ENCODE peak calls at places on chromosomes 16 and 17, in four cellular contexts. One of them, this sample, is unnamed.

GRCh38 chr17:56358651-56359050 is 205.4 kb downstream of the ANKFN1 start:
- DNase-seq in kidney tubule cell: no peak
- DNase-seq in smooth muscle cell of the brain vasculature: no peak
- DNase-seq in natural killer cell treated with Interleukin-12 subunit alpha and Interleukin-12 subunit beta and Interleukin-15 and Interleukin-18, amount 100 ng/mL, for 72 hours: no peak
- DNase-seq in this sample: no peak

GRCh38 chr16:87233928-87234327 is 83.3 kb downstream of the C16orf95 start:
- DNase-seq in smooth muscle cell of the brain vasculature: no peak
- DNase-seq in kidney tubule cell: no peak
- DNase-seq in natural killer cell treated with Interleukin-12 subunit alpha and Interleukin-12 subunit beta and Interleukin-15 and Interleukin-18, amount 100 ng/mL, for 72 hours: no peak
- DNase-seq in this sample: peak

GRCh38 chr17:58352843-58353719 is 1.1 kb upstream of the SUPT4H1 start:
- DNase-seq in natural killer cell treated with Interleukin-12 subunit alpha and Interleukin-12 subunit beta and Interleukin-15 and Interleukin-18, amount 100 ng/mL, for 72 hours: no peak
- DNase-seq in smooth muscle cell of the brain vasculature: no peak
- DNase-seq in kidney tubule cell: peak
- DNase-seq in this sample: no peak

GRCh38 chr17:68738044-68738443 is 136.9 kb upstream of the FAM20A start:
- DNase-seq in smooth muscle cell of the brain vasculature: no peak
- DNase-seq in natural killer cell treated with Interleukin-12 subunit alpha and Interleukin-12 subunit beta and Interleukin-15 and Interleukin-18, amount 100 ng/mL, for 72 hours: no peak
- DNase-seq in kidney tubule cell: no peak
- DNase-seq in this sample: no peak

GRCh38 chr16:85663891-85664321 is 24.8 kb downstream of the GINS2 start:
- DNase-seq in smooth muscle cell of the brain vasculature: no peak
- DNase-seq in natural killer cell treated with Interleukin-12 subunit alpha and Interleukin-12 subunit beta and Interleukin-15 and Interleukin-18, amount 100 ng/mL, for 72 hours: no peak
- DNase-seq in kidney tubule cell: no peak
- DNase-seq in this sample: no peak

GRCh38 chr17:79131701-79132100 is 57.1 kb downstream of the ENGASE start:
- DNase-seq in natural killer cell treated with Interleukin-12 subunit alpha and Interleukin-12 subunit beta and Interleukin-15 and Interleukin-18, amount 100 ng/mL, for 72 hours: no peak
- DNase-seq in kidney tubule cell: no peak
- DNase-seq in smooth muscle cell of the brain vasculature: no peak
- DNase-seq in this sample: no peak

GRCh38 chr17:5793899-5794298 is 209.6 kb upstream of the NLRP1 start:
- DNase-seq in smooth muscle cell of the brain vasculature: no peak
- DNase-seq in kidney tubule cell: peak
- DNase-seq in natural killer cell treated with Interleukin-12 subunit alpha and Interleukin-12 subunit beta and Interleukin-15 and Interleukin-18, amount 100 ng/mL, for 72 hours: no peak
- DNase-seq in this sample: peak

GRCh38 chr17:20206591-20206990 is 197.4 kb downstream of the SPECC1 start:
- DNase-seq in smooth muscle cell of the brain vasculature: no peak
- DNase-seq in kidney tubule cell: peak
- DNase-seq in natural killer cell treated with Interleukin-12 subunit alpha and Interleukin-12 subunit beta and Interleukin-15 and Interleukin-18, amount 100 ng/mL, for 72 hours: no peak
- DNase-seq in this sample: peak

GRCh38 chr17:76405967-76406647 is 21.7 kb downstream of the SPHK1 start:
- DNase-seq in kidney tubule cell: no peak
- DNase-seq in natural killer cell treated with Interleukin-12 subunit alpha and Interleukin-12 subunit beta and Interleukin-15 and Interleukin-18, amount 100 ng/mL, for 72 hours: no peak
- DNase-seq in smooth muscle cell of the brain vasculature: no peak
- DNase-seq in this sample: no peak

GRCh38 chr17:49260011-49260921 is 29.7 kb upstream of the PHOSPHO1 start:
- DNase-seq in smooth muscle cell of the brain vasculature: peak
- DNase-seq in kidney tubule cell: peak
- DNase-seq in natural killer cell treated with Interleukin-12 subunit alpha and Interleukin-12 subunit beta and Interleukin-15 and Interleukin-18, amount 100 ng/mL, for 72 hours: peak
- DNase-seq in this sample: peak

GRCh38 chr17:30323262-30323894 is 10.5 kb downstream of the TMIGD1 start:
- DNase-seq in kidney tubule cell: peak
- DNase-seq in smooth muscle cell of the brain vasculature: no peak
- DNase-seq in natural killer cell treated with Interleukin-12 subunit alpha and Interleukin-12 subunit beta and Interleukin-15 and Interleukin-18, amount 100 ng/mL, for 72 hours: no peak
- DNase-seq in this sample: peak

GRCh38 chr17:37764383-37764782 is 19.5 kb upstream of the HNF1B start:
- DNase-seq in natural killer cell treated with Interleukin-12 subunit alpha and Interleukin-12 subunit beta and Interleukin-15 and Interleukin-18, amount 100 ng/mL, for 72 hours: no peak
- DNase-seq in kidney tubule cell: no peak
- DNase-seq in smooth muscle cell of the brain vasculature: no peak
- DNase-seq in this sample: no peak

GRCh38 chr16:85350973-85351372 is 238.7 kb upstream of the CIBAR2 start:
- DNase-seq in smooth muscle cell of the brain vasculature: peak
- DNase-seq in natural killer cell treated with Interleukin-12 subunit alpha and Interleukin-12 subunit beta and Interleukin-15 and Interleukin-18, amount 100 ng/mL, for 72 hours: no peak
- DNase-seq in kidney tubule cell: peak
- DNase-seq in this sample: peak

GRCh38 chr17:82821554-82821953 is 18.3 kb downstream of the ZNF750 start:
- DNase-seq in smooth muscle cell of the brain vasculature: no peak
- DNase-seq in natural killer cell treated with Interleukin-12 subunit alpha and Interleukin-12 subunit beta and Interleukin-15 and Interleukin-18, amount 100 ng/mL, for 72 hours: no peak
- DNase-seq in kidney tubule cell: no peak
- DNase-seq in this sample: no peak

GRCh38 chr16:80824623-80825364 is 20.4 kb upstream of the CDYL2 start:
- DNase-seq in kidney tubule cell: peak
- DNase-seq in natural killer cell treated with Interleukin-12 subunit alpha and Interleukin-12 subunit beta and Interleukin-15 and Interleukin-18, amount 100 ng/mL, for 72 hours: no peak
- DNase-seq in smooth muscle cell of the brain vasculature: peak
- DNase-seq in this sample: peak

GRCh38 chr17:64384253-64385186 is 6.1 kb downstream of the PECAM1 start:
- DNase-seq in natural killer cell treated with Interleukin-12 subunit alpha and Interleukin-12 subunit beta and Interleukin-15 and Interleukin-18, amount 100 ng/mL, for 72 hours: no peak
- DNase-seq in smooth muscle cell of the brain vasculature: peak
- DNase-seq in kidney tubule cell: peak
- DNase-seq in this sample: peak

GRCh38 chr17:28963841-28964240 is 12.5 kb upstream of the PHF12 start:
- DNase-seq in kidney tubule cell: no peak
- DNase-seq in smooth muscle cell of the brain vasculature: no peak
- DNase-seq in natural killer cell treated with Interleukin-12 subunit alpha and Interleukin-12 subunit beta and Interleukin-15 and Interleukin-18, amount 100 ng/mL, for 72 hours: no peak
- DNase-seq in this sample: no peak

GRCh38 chr17:49890077-49890821 is 42.4 kb upstream of the TAC4 start:
- DNase-seq in kidney tubule cell: no peak
- DNase-seq in smooth muscle cell of the brain vasculature: no peak
- DNase-seq in natural killer cell treated with Interleukin-12 subunit alpha and Interleukin-12 subunit beta and Interleukin-15 and Interleukin-18, amount 100 ng/mL, for 72 hours: no peak
- DNase-seq in this sample: no peak

GRCh38 chr17:16977932-16978331 is 6.0 kb upstream of the TNFRSF13B start:
- DNase-seq in kidney tubule cell: peak
- DNase-seq in natural killer cell treated with Interleukin-12 subunit alpha and Interleukin-12 subunit beta and Interleukin-15 and Interleukin-18, amount 100 ng/mL, for 72 hours: no peak
- DNase-seq in smooth muscle cell of the brain vasculature: no peak
- DNase-seq in this sample: peak

GRCh38 chr16:57372372-57373116 is at the start of gene CX3CL1:
- DNase-seq in smooth muscle cell of the brain vasculature: no peak
- DNase-seq in natural killer cell treated with Interleukin-12 subunit alpha and Interleukin-12 subunit beta and Interleukin-15 and Interleukin-18, amount 100 ng/mL, for 72 hours: peak
- DNase-seq in kidney tubule cell: peak
- DNase-seq in this sample: peak

GRCh38 chr16:50666658-50667496 is 14.2 kb downstream of the SNX20 start:
- DNase-seq in natural killer cell treated with Interleukin-12 subunit alpha and Interleukin-12 subunit beta and Interleukin-15 and Interleukin-18, amount 100 ng/mL, for 72 hours: no peak
- DNase-seq in smooth muscle cell of the brain vasculature: no peak
- DNase-seq in kidney tubule cell: no peak
- DNase-seq in this sample: no peak

GRCh38 chr16:49085689-49086088 is 195.9 kb downstream of the CBLN1 start:
- DNase-seq in natural killer cell treated with Interleukin-12 subunit alpha and Interleukin-12 subunit beta and Interleukin-15 and Interleukin-18, amount 100 ng/mL, for 72 hours: no peak
- DNase-seq in smooth muscle cell of the brain vasculature: no peak
- DNase-seq in kidney tubule cell: no peak
- DNase-seq in this sample: no peak

GRCh38 chr17:39852239-39852638 is 11.9 kb downstream of the IKZF3 start:
- DNase-seq in kidney tubule cell: no peak
- DNase-seq in smooth muscle cell of the brain vasculature: no peak
- DNase-seq in natural killer cell treated with Interleukin-12 subunit alpha and Interleukin-12 subunit beta and Interleukin-15 and Interleukin-18, amount 100 ng/mL, for 72 hours: no peak
- DNase-seq in this sample: no peak

GRCh38 chr17:51734462-51734861 is 424.1 kb downstream of the CA10 start:
- DNase-seq in natural killer cell treated with Interleukin-12 subunit alpha and Interleukin-12 subunit beta and Interleukin-15 and Interleukin-18, amount 100 ng/mL, for 72 hours: no peak
- DNase-seq in smooth muscle cell of the brain vasculature: no peak
- DNase-seq in kidney tubule cell: peak
- DNase-seq in this sample: peak

GRCh38 chr17:66944365-66945203 is 19.9 kb upstream of the CACNG4 start:
- DNase-seq in natural killer cell treated with Interleukin-12 subunit alpha and Interleukin-12 subunit beta and Interleukin-15 and Interleukin-18, amount 100 ng/mL, for 72 hours: no peak
- DNase-seq in kidney tubule cell: peak
- DNase-seq in smooth muscle cell of the brain vasculature: no peak
- DNase-seq in this sample: no peak

GRCh38 chr16:77574867-77575619 is 140.2 kb upstream of the ADAMTS18 start:
- DNase-seq in natural killer cell treated with Interleukin-12 subunit alpha and Interleukin-12 subunit beta and Interleukin-15 and Interleukin-18, amount 100 ng/mL, for 72 hours: no peak
- DNase-seq in kidney tubule cell: peak
- DNase-seq in smooth muscle cell of the brain vasculature: no peak
- DNase-seq in this sample: no peak

GRCh38 chr17:44848961-44849489 is 1.3 kb downstream of the HIGD1B start:
- DNase-seq in kidney tubule cell: no peak
- DNase-seq in smooth muscle cell of the brain vasculature: no peak
- DNase-seq in natural killer cell treated with Interleukin-12 subunit alpha and Interleukin-12 subunit beta and Interleukin-15 and Interleukin-18, amount 100 ng/mL, for 72 hours: no peak
- DNase-seq in this sample: no peak

GRCh38 chr16:64754279-64754678 is 367.6 kb downstream of the CDH11 start:
- DNase-seq in kidney tubule cell: no peak
- DNase-seq in smooth muscle cell of the brain vasculature: no peak
- DNase-seq in natural killer cell treated with Interleukin-12 subunit alpha and Interleukin-12 subunit beta and Interleukin-15 and Interleukin-18, amount 100 ng/mL, for 72 hours: no peak
- DNase-seq in this sample: no peak